ENCODE peak calls at places on chromosomes 12 and 14, in ten cellular contexts. I is uterus, C is breast epithelium, K is right lobe of liver, Y is fibroblast of the aortic adventitia, Q is heart left ventricle, V is BJ, O is fibroblast of lung, J is kidney epithelial cell, F is right atrium auricular region. P is an unnamed sample.

GRCh38 chr14:87810711-87811110 is 182.3 kb downstream of the GALC start:
- DNase-seq in I (no peak), C (no peak), K (no peak), Y (no peak), Q (no peak), V (no peak), O (no peak), J (no peak), F (no peak), P (no peak)

GRCh38 chr12:27534060-27534764 is 10.2 kb downstream of the PPFIBP1 start:
- DNase-seq in I (no peak), C (no peak), K (no peak), Y (no peak), Q (no peak), V (no peak), O (peak), J (no peak), F (no peak), P (no peak)

GRCh38 chr14:52583544-52583943 is 30.9 kb downstream of the GPR137C start:
- DNase-seq in I (no peak), C (no peak), K (no peak), Y (peak), Q (no peak), V (no peak), O (peak), J (no peak), F (no peak), P (no peak)

GRCh38 chr14:50944647-50945413 is 547 bp upstream of the PYGL start:
- DNase-seq in I (peak), C (peak), K (peak), Y (peak), Q (peak), V (no peak), O (peak), J (no peak), F (no peak), P (peak)

GRCh38 chr14:52049721-52050588 is 18.9 kb downstream of the NID2 start:
- DNase-seq in I (no peak), C (no peak), K (no peak), Y (no peak), Q (no peak), V (no peak), O (no peak), J (no peak), F (no peak), P (no peak)

GRCh38 chr12:113056631-113057488 is at the start of gene DTX1:
- DNase-seq in I (no peak), C (no peak), K (no peak), Y (no peak), Q (peak), V (no peak), O (peak), J (no peak), F (no peak), P (no peak)

GRCh38 chr14:77620222-77620865 is 3.9 kb upstream of the SPTLC2 start:
- DNase-seq in I (no peak), C (no peak), K (no peak), Y (no peak), Q (no peak), V (no peak), O (no peak), J (no peak), F (no peak), P (no peak)

GRCh38 chr14:56044196-56044595 is 74.0 kb upstream of the PELI2 start:
- DNase-seq in I (no peak), C (no peak), K (no peak), Y (no peak), Q (no peak), V (no peak), O (peak), J (no peak), F (no peak), P (no peak)

GRCh38 chr12:25051583-25052190 is 102.8 kb upstream of the BCAT1 start:
- DNase-seq in I (no peak), C (no peak), K (no peak), Y (no peak), Q (no peak), V (no peak), O (no peak), J (no peak), F (no peak), P (no peak)

GRCh38 chr14:24941719-24942118 is 108.2 kb downstream of the STXBP6 start:
- DNase-seq in I (no peak), C (no peak), K (no peak), Y (no peak), Q (no peak), V (no peak), O (no peak), J (no peak), F (no peak), P (no peak)

GRCh38 chr14:105905456-105905855 is 379.1 kb downstream of the TMEM121 start:
- DNase-seq in I (no peak), C (no peak), K (no peak), Y (no peak), Q (no peak), V (no peak), O (no peak), J (no peak), F (no peak), P (no peak)

GRCh38 chr14:23076785-23077408 is 18.0 kb downstream of the ACIN1 start:
- DNase-seq in I (no peak), C (no peak), K (no peak), Y (peak), Q (no peak), V (no peak), O (no peak), J (no peak), F (no peak), P (no peak)

GRCh38 chr12:62732861-62733427 is 202.0 kb downstream of the PPM1H start:
- DNase-seq in I (no peak), C (no peak), K (no peak), Y (peak), Q (no peak), V (no peak), O (peak), J (no peak), F (no peak), P (peak)

GRCh38 chr12:53098354-53098981 is 1.0 kb downstream of the IGFBP6 start:
- DNase-seq in I (peak), C (no peak), K (no peak), Y (peak), Q (no peak), V (no peak), O (peak), J (no peak), F (peak), P (peak)

GRCh38 chr12:114406326-114407033 is 536 bp upstream of the TBX5 start:
- DNase-seq in I (no peak), C (no peak), K (no peak), Y (no peak), Q (no peak), V (no peak), O (no peak), J (no peak), F (no peak), P (peak)

GRCh38 chr14:36747411-36748184 is 85.9 kb downstream of the PAX9 start:
- DNase-seq in I (no peak), C (no peak), K (no peak), Y (peak), Q (no peak), V (no peak), O (no peak), J (no peak), F (no peak), P (peak)

GRCh38 chr12:79546461-79547043 is 144.2 kb downstream of the PAWR start:
- DNase-seq in I (no peak), C (no peak), K (no peak), Y (no peak), Q (no peak), V (peak), O (peak), J (peak), F (no peak), P (no peak)

GRCh38 chr12:39503445-39503844 is 60.5 kb upstream of the KIF21A start:
- DNase-seq in I (no peak), C (no peak), K (no peak), Y (peak), Q (no peak), V (no peak), O (peak), J (peak), F (no peak), P (peak)

GRCh38 chr12:124082012-124082411 is 109.0 kb downstream of the ZNF664 start:
- DNase-seq in I (no peak), C (no peak), K (no peak), Y (no peak), Q (no peak), V (no peak), O (no peak), J (no peak), F (no peak), P (no peak)

DNA sequence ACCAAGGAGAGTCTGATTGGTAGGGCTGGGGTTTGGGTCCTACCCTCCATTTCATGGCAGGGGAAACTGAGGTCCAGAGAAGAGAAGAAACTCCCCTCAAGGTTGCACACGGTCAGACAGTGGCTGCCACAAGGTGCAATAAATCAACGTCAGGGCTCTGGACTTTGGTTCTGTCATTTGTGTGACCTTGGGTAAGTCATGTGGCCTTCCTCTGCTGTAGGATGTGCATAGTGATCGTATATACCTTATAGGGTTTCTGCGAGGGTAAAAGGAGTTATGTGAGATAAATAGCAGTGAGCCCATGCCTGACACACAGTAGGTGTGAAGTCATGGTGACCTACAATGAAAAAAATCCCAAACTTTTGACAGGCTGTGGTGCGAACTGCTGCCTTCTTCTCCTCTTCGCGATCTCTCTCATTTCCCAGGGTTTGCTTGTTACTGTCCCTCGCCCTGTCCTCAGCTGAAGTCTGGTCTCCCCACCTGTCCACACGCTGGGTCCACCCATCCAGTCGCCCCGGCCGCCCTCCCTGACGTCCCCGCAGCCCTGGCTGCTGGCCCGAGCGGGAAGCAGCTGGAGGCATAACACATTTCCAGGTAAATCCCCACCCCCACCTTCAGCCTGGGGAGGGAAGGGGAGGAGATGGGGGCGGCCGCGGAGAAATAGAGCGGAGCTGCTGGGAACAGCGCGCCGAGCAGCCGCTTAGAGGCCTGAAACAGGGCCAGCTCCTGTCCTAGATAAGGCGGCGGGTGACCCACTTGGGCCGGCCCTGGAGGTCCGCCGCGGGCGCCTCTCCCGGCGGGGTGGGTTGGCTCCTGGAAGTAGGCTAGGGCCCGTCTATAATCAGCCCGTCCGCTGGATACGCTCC is 1.8 kb upstream of the FAM222A start:
- DNase-seq in I (no peak), C (no peak), K (no peak), Y (no peak), Q (peak), V (no peak), O (no peak), J (no peak), F (no peak), P (no peak)
- H3K4me3 ChIP-seq in I (no peak), C (no peak), K (no peak), Y (no peak), Q (no peak), V (no peak), O (no peak), J (no peak), F (no peak), P (no peak)

DNA sequence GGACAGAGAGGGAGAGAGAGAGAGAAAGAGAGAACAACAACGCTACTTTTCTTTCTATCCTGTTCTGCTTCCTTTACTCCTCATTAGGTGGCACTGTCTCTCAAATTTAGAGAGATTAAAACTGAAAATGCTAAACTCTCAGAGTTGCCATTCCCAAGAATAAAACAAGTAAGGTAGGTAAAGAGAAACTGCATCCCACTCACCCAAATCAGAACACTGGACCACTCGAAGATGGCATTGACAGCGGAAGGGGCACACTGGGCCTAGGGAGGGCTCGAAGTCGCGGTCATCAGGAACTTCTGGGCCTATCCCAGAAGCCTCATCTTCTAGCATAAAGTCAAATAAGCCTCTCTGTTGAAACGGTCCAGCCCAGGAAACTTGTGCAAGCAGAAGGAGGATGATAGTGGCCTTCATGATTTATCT is 4.5 kb downstream of the DCN start:
- DNase-seq in I (peak), C (no peak), K (no peak), Y (peak), Q (no peak), V (no peak), O (peak), J (peak), F (no peak), P (peak)
- TF ChIP-seq CTCF in I (peak), C (no peak), K (peak), Y (peak), Q (peak), V (peak), O (peak), J (peak), F (no peak), P (peak)

DNA sequence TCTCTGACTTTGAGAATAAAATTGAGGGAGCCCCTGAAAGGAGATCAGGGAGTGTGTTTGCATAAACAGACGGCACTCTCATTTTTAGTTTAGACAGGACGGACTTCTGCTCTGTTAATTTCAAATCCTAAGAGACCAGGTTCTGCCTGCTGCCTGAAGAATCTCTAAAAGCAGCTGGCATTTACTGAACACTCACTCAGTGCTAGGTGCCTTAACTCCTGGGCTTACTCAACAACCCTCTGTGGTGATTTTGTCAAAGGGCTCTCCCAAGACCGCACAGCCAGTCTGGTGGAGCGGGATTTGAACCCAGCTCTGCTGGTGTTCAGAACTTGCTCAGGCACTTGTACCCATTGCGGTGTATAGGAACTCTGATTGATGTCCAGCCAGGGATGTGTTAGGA is 2.2 kb downstream of the ORAI1 start:
- DNase-seq in I (no peak), C (no peak), K (no peak), Y (peak), Q (no peak), V (no peak), O (no peak), J (no peak), F (no peak), P (no peak)
- H3K4me3 ChIP-seq in I (no peak), C (no peak), K (no peak), Y (peak), Q (no peak), V (no peak), O (peak), J (no peak), F (peak), P (no peak)

GRCh38 chr14:59631237-59631636 is 54.6 kb upstream of the CCDC175 start:
- DNase-seq in I (no peak), C (no peak), K (no peak), Y (no peak), Q (no peak), V (no peak), O (no peak), J (no peak), F (no peak), P (no peak)
- TF ChIP-seq CTCF in I (no peak), C (no peak), K (no peak), Y (peak), Q (no peak), V (peak), O (peak), J (peak), F (no peak), P (peak)

P was measured in AG10803.